ENCODE peak calls at places on chromosomes 12 and 14, in six cellular contexts. O is CD8-positive, alpha-beta T cell; R is DND-41; N is neural progenitor cell; J is ovary; K is A549. Q is an unnamed sample. For H3K9me3, the result is how much of the 10 kb centered on the place peaks cover.

GRCh38 chr12:21815306-21816062 is 41.0 kb upstream of the KCNJ8 start:
- DNase-seq in J (no peak), O (no peak), R (no peak), N (no peak), K (no peak), Q (no peak)

GRCh38 chr12:95220726-95221125 is 3.1 kb downstream of the VEZT start:
- DNase-seq in R (no peak), N (no peak), K (no peak), O (no peak), J (no peak), Q (no peak)

GRCh38 chr12:125149160-125150108 is 84.2 kb downstream of the AACS start:
- DNase-seq in N (no peak), R (no peak), O (no peak), J (no peak), K (no peak), Q (peak)

GRCh38 chr14:53526190-53526589 is 373.1 kb upstream of the DDHD1 start:
- DNase-seq in O (no peak), N (no peak), J (no peak), R (no peak), K (no peak), Q (no peak)

GRCh38 chr12:110966081-110966760 is 45.8 kb upstream of the MYL2 start:
- DNase-seq in R (no peak), N (no peak), O (no peak), J (no peak), K (no peak), Q (no peak)

GRCh38 chr12:55727643-55728184 is 1.1 kb downstream of the CD63 start:
- DNase-seq in J (peak), K (peak), R (no peak), N (peak), O (no peak), Q (no peak)

GRCh38 chr12:3081886-3082285 is 4.7 kb downstream of the TSPAN9 start:
- DNase-seq in J (no peak), N (no peak), K (no peak), R (no peak), O (no peak), Q (no peak)

GRCh38 chr12:131536337-131536736 is 174.6 kb upstream of the SFSWAP start:
- DNase-seq in R (no peak), J (no peak), N (no peak), K (no peak), O (peak), Q (no peak)

GRCh38 chr12:29334911-29335310 is 46.1 kb downstream of the ERGIC2 start:
- DNase-seq in O (no peak), J (no peak), K (no peak), N (no peak), R (no peak), Q (no peak)

GRCh38 chr12:65607271-65607880 is 216.9 kb upstream of the HMGA2 start:
- DNase-seq in R (no peak), N (no peak), K (no peak), O (no peak), J (no peak), Q (no peak)

GRCh38 chr14:100305446-100306255 is 593 bp downstream of the SLC25A29 start:
- DNase-seq in R (peak), N (peak), J (peak), O (peak), K (peak), Q (no peak)

GRCh38 chr12:110289021-110289710 is 8.1 kb downstream of the ATP2A2 start:
- DNase-seq in O (no peak), K (no peak), J (no peak), N (no peak), R (no peak), Q (no peak)

GRCh38 chr12:42017036-42017435 is 127.6 kb downstream of the GXYLT1 start:
- DNase-seq in K (no peak), N (no peak), O (no peak), R (no peak), J (no peak), Q (no peak)

GRCh38 chr12:38456769-38457168 is 140.2 kb downstream of the ALG10B start:
- DNase-seq in J (no peak), R (no peak), K (no peak), O (no peak), N (no peak), Q (no peak)

GRCh38 chr12:50117057-50117622 is 5.1 kb downstream of the COX14 start:
- DNase-seq in J (peak), N (no peak), K (no peak), O (no peak), R (no peak), Q (no peak)

GRCh38 chr12:1481919-1482318 is 112.5 kb downstream of the FBXL14 start:
- DNase-seq in N (peak), O (no peak), K (no peak), J (no peak), R (no peak), Q (no peak)

GRCh38 chr12:12592930-12593329 is 18.7 kb upstream of the CREBL2 start:
- DNase-seq in R (no peak), O (no peak), K (peak), J (no peak), N (no peak), Q (no peak)

GRCh38 chr12:92973614-92974013 is 44.5 kb upstream of the EEA1 start:
- DNase-seq in R (no peak), N (no peak), O (no peak), J (no peak), K (no peak), Q (peak)

GRCh38 chr12:65878540-65878939 is 54.3 kb downstream of the HMGA2 start:
- DNase-seq in K (no peak), N (peak), J (no peak), O (no peak), R (no peak), Q (no peak)

GRCh38 chr12:123934016-123934620 is 38.5 kb downstream of the CCDC92 start:
- DNase-seq in K (no peak), N (no peak), R (no peak), J (no peak), O (no peak), Q (no peak)

GRCh38 chr12:68746572-68747180 is 700 bp downstream of the SLC35E3 start:
- DNase-seq in R (peak), K (peak), J (peak), O (peak), N (peak), Q (peak)

GRCh38 chr12:104462931-104463339 is 6.2 kb downstream of the CHST11 start:
- DNase-seq in K (no peak), J (no peak), R (no peak), N (no peak), O (no peak), Q (peak)

GRCh38 chr12:43579240-43579639 is 27.2 kb upstream of the ADAMTS20 start:
- DNase-seq in N (no peak), K (no peak), J (no peak), O (no peak), R (no peak), Q (no peak)

GRCh38 chr12:47744005-47744651 is 14.6 kb downstream of the RAPGEF3 start:
- DNase-seq in J (no peak), R (peak), K (peak), N (peak), O (peak), Q (peak)

GRCh38 chr14:23310546-23310945 is 3.9 kb downstream of the BCL2L2 start:
- DNase-seq in J (no peak), N (no peak), O (no peak), K (no peak), R (no peak), Q (no peak)

GRCh38 chr12:95582230-95583058 is 31.2 kb upstream of the USP44 start:
- DNase-seq in K (peak), R (no peak), O (no peak), J (no peak), N (peak), Q (no peak)

GRCh38 chr12:108234155-108234554 is 105.0 kb downstream of the CMKLR1 start:
- DNase-seq in K (no peak), J (no peak), N (no peak), O (no peak), R (no peak), Q (no peak)

GRCh38 chr14:104294628-104294982 is 156.2 kb downstream of the KIF26A start:
- DNase-seq in N (no peak), R (no peak), O (no peak), J (peak), K (no peak), Q (no peak)

GRCh38 chr12:52469853-52470252 is 3.8 kb downstream of the KRT6C start:
- DNase-seq in O (no peak), N (no peak), K (no peak), J (no peak), R (no peak), Q (no peak)

GRCh38 chr12:75660805-75661404 is 149.5 kb upstream of the KRR1 start:
- DNase-seq in N (no peak), K (no peak), R (no peak), O (no peak), J (no peak), Q (no peak)

GRCh38 chr12:95182868-95183415 is 34.3 kb downstream of the FGD6 start:
- DNase-seq in J (no peak), O (no peak), R (no peak), N (no peak), K (no peak), Q (no peak)

GRCh38 chr14:92199763-92200162 is 78.0 kb downstream of the CPSF2 start:
- DNase-seq in J (no peak), R (no peak), K (no peak), N (no peak), O (no peak), Q (no peak)

GRCh38 chr12:1607940-1608782 is 13.8 kb upstream of the FBXL14 start:
- DNase-seq in O (no peak), N (no peak), K (no peak), R (no peak), J (no peak), Q (no peak)

GRCh38 chr12:43992856-43993255 is 157.0 kb downstream of the TMEM117 start:
- DNase-seq in R (no peak), J (no peak), N (no peak), O (no peak), K (no peak), Q (no peak)

GRCh38 chr12:120249266-120249874 is 16.2 kb downstream of the PXN start:
- DNase-seq in O (no peak), J (no peak), R (no peak), N (no peak), K (no peak), Q (no peak)

GRCh38 chr14:72906316-72906715 is 12.4 kb upstream of the DPF3 start:
- DNase-seq in K (no peak), O (no peak), N (no peak), R (no peak), J (no peak), Q (no peak)

GRCh38 chr12:78229491-78230209 is 399.0 kb downstream of the NAV3 start:
- DNase-seq in O (no peak), J (peak), N (peak), K (peak), R (peak), Q (peak)

GRCh38 chr12:60644076-60644475 is 1048.2 kb downstream of the SLC16A7 start:
- DNase-seq in K (no peak), N (peak), J (no peak), R (no peak), O (no peak), Q (no peak)

GRCh38 chr12:119500209-119500608 is 93.4 kb upstream of the TMEM233 start:
- DNase-seq in R (no peak), N (no peak), O (no peak), K (no peak), J (no peak), Q (no peak)

GRCh38 chr14:100781952-100782351 is 44.0 kb upstream of the MEG3 start:
- DNase-seq in N (no peak), K (no peak), O (no peak), J (no peak), R (no peak), Q (no peak)

GRCh38 chr14:67514650-67515385 is 18.3 kb upstream of the PLEKHH1 start:
- DNase-seq in O (peak), R (peak), J (peak), K (peak), N (peak), Q (peak)

GRCh38 chr14:67515386-67516079 is 17.6 kb upstream of the PLEKHH1 start:
- DNase-seq in K (peak), J (no peak), O (peak), N (no peak), R (peak), Q (peak)

GRCh38 chr14:67519406-67519805 is 13.7 kb upstream of the PLEKHH1 start:
- DNase-seq in N (no peak), O (no peak), R (no peak), K (no peak), J (no peak), Q (no peak)

GRCh38 chr14:67516679-67517078 is 16.4 kb upstream of the PLEKHH1 start:
- DNase-seq in O (no peak), N (no peak), J (no peak), R (no peak), K (no peak), Q (no peak)

GRCh38 chr14:67517083-67517482 is 16.0 kb upstream of the PLEKHH1 start:
- DNase-seq in J (peak), O (no peak), N (peak), K (no peak), R (no peak), Q (no peak)
- TF ChIP-seq CTCF in J (no peak), O (no peak), N (peak), K (no peak), R (peak), Q (no peak)

GRCh38 chr12:54404061-54405004 is 14.7 kb downstream of the ITGA5 start:
- DNase-seq in N (peak), O (no peak), J (peak), R (peak), K (no peak), Q (peak)

GRCh38 chr12:54398995-54399793 is 14.7 kb upstream of the ZNF385A start:
- DNase-seq in N (peak), J (peak), R (peak), K (peak), O (peak), Q (peak)

GRCh38 chr12:54397157-54397556 is 12.6 kb upstream of the ZNF385A start:
- DNase-seq in R (no peak), K (no peak), O (no peak), N (no peak), J (no peak), Q (no peak)

GRCh38 chr12:54398218-54398617 is 13.7 kb upstream of the ZNF385A start:
- DNase-seq in R (no peak), N (no peak), K (no peak), J (no peak), O (no peak), Q (no peak)

GRCh38 chr12:54401127-54401526 is 16.6 kb upstream of the ZNF385A start:
- DNase-seq in R (no peak), N (no peak), J (no peak), K (no peak), O (no peak), Q (no peak)
- H3K4me3 ChIP-seq in R (no peak), N (no peak), J (no peak), K (no peak), O (no peak), Q (no peak)

GRCh38 chr12:84361651-84362551 is 550.7 kb downstream of the SLC6A15 start:
- DNase-seq in R (no peak), K (no peak), J (no peak), N (no peak), O (no peak), Q (no peak)
- H3K9me3 ChIP-seq in R (under half), K (under half), J (under half), N (under half), O (under half), Q (under half)

GRCh38 chr12:16385779-16386646 is 38.6 kb downstream of the MGST1 start:
- DNase-seq in J (no peak), O (no peak), K (peak), R (no peak), N (peak), Q (no peak)
- TF ChIP-seq CTCF in J (no peak), O (no peak), K (peak), R (peak), N (peak), Q (peak)

GRCh38 chr14:38608244-38608643 is 352.4 kb upstream of the CLEC14A start:
- DNase-seq in O (no peak), N (no peak), R (no peak), K (no peak), J (no peak), Q (no peak)

GRCh38 chr14:38605193-38606114 is 349.6 kb upstream of the CLEC14A start:
- DNase-seq in N (peak), J (no peak), K (no peak), O (no peak), R (no peak), Q (no peak)
- H3K4me3 ChIP-seq in N (no peak), J (no peak), K (no peak), O (no peak), R (no peak), Q (no peak)

GRCh38 chr12:34386621-34387255 is 364.4 kb downstream of the ALG10 start:
- DNase-seq in N (no peak), J (no peak), O (no peak), R (no peak), K (no peak), Q (no peak)

GRCh38 chr12:34388636-34389377 is 366.5 kb downstream of the ALG10 start:
- DNase-seq in R (no peak), K (no peak), N (no peak), J (no peak), O (no peak), Q (no peak)

GRCh38 chr12:34389378-34390170 is 367.3 kb downstream of the ALG10 start:
- DNase-seq in K (no peak), R (no peak), J (no peak), O (no peak), N (no peak), Q (no peak)

GRCh38 chr12:34386016-34386415 is 363.7 kb downstream of the ALG10 start:
- DNase-seq in N (no peak), J (no peak), K (no peak), R (no peak), O (no peak), Q (no peak)

DNA sequence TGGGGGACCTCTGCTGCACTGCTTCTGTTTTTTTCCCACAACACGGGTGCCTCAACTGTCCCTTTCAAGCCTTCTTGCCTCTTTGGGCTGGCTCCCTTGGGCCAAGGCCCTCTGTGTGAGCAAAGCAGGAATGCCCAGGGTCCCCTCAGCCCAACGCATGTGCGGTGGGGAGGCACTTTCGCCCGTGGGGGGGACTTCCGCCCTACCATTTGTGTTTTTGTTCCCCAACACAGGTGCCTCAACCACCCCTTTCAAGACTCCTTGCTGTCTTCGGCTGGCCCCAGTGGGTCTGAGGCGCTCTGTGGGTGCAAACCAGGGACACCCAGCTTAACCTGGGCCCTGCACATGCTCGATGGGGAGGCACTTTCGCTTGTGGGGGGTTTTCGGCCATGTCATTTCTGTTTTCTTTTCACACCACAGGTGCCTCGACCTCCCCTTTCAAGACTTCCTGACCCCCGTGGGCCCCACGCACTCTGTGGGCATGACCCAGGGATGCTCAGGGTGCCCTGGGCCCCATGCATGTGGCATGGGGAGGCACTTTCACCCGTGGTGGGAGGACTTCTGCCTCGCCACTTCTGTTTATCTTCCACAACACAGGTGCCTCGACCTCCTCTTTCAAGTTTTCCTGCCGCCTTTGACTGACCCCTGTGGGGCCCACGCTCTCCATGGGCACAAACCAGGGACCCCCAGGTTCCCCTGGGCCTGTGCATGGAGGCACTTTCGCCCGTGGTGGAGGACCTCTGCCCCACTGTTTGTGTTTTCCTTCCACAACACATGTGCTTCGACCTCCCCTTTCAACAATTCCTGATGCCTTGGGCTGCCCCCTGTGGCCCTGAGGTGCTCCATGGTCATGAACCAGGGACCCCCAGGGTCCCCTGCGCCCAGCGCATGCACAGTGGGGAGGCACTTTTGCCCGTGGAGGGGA is 365.7 kb downstream of the ALG10 start:
- DNase-seq in K (no peak), R (no peak), N (no peak), J (no peak), O (no peak), Q (no peak)
- H3K9me3 ChIP-seq in K (under half), R (half or more), N (under half), J (under half), O (under half), Q (under half)

DNA sequence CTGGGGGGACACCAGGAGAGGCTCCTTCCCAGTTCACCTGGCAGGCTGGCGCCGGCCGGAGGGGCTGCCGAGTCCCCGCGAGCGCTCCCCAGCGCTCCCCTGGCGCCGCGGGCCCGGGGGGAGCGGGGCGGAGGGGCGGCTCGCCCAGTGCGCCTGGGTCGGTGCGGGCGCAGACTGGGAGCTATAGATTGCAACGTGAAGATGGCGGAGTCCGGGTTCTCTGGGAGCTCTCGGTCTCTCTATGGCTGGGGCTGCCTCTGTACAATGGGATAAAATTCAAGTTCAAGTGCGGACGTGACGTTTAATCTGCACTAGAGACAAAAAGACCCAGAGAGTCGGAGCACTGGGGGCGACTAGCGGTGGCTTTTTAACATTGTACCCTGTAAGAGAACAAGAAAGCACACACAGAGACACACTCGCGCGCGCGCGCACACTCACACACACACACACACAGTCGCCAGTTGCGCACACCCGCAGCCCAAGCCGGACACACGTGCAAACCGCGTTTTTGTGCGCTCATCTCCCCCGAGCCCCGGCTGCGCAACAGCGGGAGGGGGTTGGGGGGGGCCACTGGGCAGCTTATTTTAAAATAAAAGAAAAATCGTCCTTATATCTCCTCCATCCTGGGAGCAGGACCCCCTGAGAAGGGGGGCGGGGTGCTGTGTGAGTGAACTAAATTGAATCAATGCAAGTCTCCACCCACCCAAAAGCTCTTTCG is at the start of gene BCL11B:
- DNase-seq in R (peak), J (peak), O (peak), N (peak), K (peak), Q (peak)
- TF ChIP-seq CTCF in R (peak), J (no peak), O (peak), N (peak), K (peak), Q (peak)

DNA sequence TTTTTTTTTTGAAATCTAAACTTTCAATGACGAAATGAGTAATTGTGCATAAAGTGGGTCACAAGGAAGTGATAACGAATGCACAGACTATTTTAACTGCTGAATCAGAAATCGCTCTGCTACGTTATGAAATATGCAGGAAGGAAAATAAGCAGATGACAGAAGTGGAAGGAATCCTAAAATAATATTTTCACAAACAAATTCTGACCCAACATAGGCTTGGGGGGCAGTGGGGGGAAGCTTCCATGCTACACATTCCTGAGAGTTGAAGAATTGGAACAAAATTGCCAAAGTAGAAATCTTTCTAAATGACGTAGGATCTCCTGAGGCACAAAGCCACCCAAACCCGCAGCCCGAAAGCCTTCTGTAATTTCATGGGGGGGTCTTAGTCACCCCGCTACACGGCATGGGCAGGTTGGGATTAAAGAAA is 89.7 kb downstream of the ARF6 start:
- DNase-seq in K (no peak), N (no peak), O (no peak), J (no peak), R (no peak), Q (no peak)
- H3K4me3 ChIP-seq in K (peak), N (no peak), O (no peak), J (no peak), R (no peak), Q (no peak)

Q was measured in MM.1S.